ENCODE peak calls at places on chromosomes 6 and 20, in four cellular contexts. X is upper lobe of right lung, K is transverse colon, C is thyroid gland. V is an unnamed sample. For H3K4me1, the result is how much of the 10 kb centered on the place peaks cover.

GRCh38 chr6:117870477-117871243 is 36.4 kb upstream of the SLC35F1 start:
- DNase-seq in K (no peak), X (no peak), C (no peak), V (no peak)

GRCh38 chr6:142254513-142254912 is 47.3 kb upstream of the ADGRG6 start:
- DNase-seq in X (no peak), K (no peak), C (no peak), V (no peak)

GRCh38 chr6:18533793-18534192 is 146.6 kb downstream of the RNF144B start:
- DNase-seq in X (no peak), C (peak), K (no peak), V (no peak)

GRCh38 chr20:17859616-17860232 is 108.9 kb downstream of the SNX5 start:
- DNase-seq in K (no peak), X (peak), C (peak), V (no peak)

GRCh38 chr6:14763616-14764015 is 482.3 kb upstream of the JARID2 start:
- DNase-seq in K (no peak), C (no peak), X (no peak), V (no peak)

GRCh38 chr6:89582669-89583325 is 55.8 kb downstream of the LYRM2 start:
- DNase-seq in K (no peak), C (no peak), X (no peak), V (no peak)

GRCh38 chr6:139751179-139751578 is 376.7 kb upstream of the CITED2 start:
- DNase-seq in K (no peak), C (no peak), X (no peak), V (no peak)

GRCh38 chr6:162845972-162846371 is 118.2 kb downstream of the PACRG start:
- DNase-seq in C (no peak), X (no peak), K (no peak), V (no peak)

GRCh38 chr6:151113641-151114040 is 126.1 kb upstream of the AKAP12 start:
- DNase-seq in K (no peak), C (no peak), X (no peak), V (no peak)

GRCh38 chr6:106516629-106517028 is 112.7 kb downstream of the RTN4IP1 start:
- DNase-seq in X (no peak), C (no peak), K (no peak), V (no peak)

GRCh38 chr6:89501239-89501638 is 68.3 kb downstream of the ANKRD6 start:
- DNase-seq in X (no peak), K (no peak), C (no peak), V (no peak)

GRCh38 chr6:133888931-133889556 is at the start of gene TCF21:
- DNase-seq in X (no peak), C (no peak), K (peak), V (no peak)

GRCh38 chr20:10922941-10923340 is 249.1 kb upstream of the JAG1 start:
- DNase-seq in C (no peak), K (no peak), X (no peak), V (no peak)

GRCh38 chr20:61850926-61851900 is 214.5 kb downstream of the TAF4 start:
- DNase-seq in K (no peak), X (no peak), C (no peak), V (no peak)

GRCh38 chr6:119273287-119273686 is 76.3 kb downstream of the MAN1A1 start:
- DNase-seq in C (no peak), X (no peak), K (no peak), V (no peak)

GRCh38 chr20:36303831-36304230 is 2.3 kb upstream of the DLGAP4 start:
- DNase-seq in K (no peak), X (no peak), C (no peak), V (no peak)

GRCh38 chr20:62030834-62031434 is 34.7 kb downstream of the TAF4 start:
- DNase-seq in X (no peak), K (no peak), C (no peak), V (no peak)

GRCh38 chr20:55390791-55391190 is 614.5 kb downstream of the CBLN4 start:
- DNase-seq in X (no peak), C (no peak), K (no peak), V (no peak)

GRCh38 chr20:61942526-61942925 is 123.2 kb downstream of the TAF4 start:
- DNase-seq in C (no peak), X (peak), K (no peak), V (no peak)

GRCh38 chr6:105363100-105363754 is 39.7 kb downstream of the PREP start:
- DNase-seq in X (no peak), K (no peak), C (no peak), V (no peak)

GRCh38 chr20:59777321-59777705 is 156.1 kb downstream of the SYCP2 start:
- DNase-seq in C (no peak), X (no peak), K (peak), V (no peak)

GRCh38 chr20:57671662-57672061 is 38.2 kb downstream of the PMEPA1 start:
- DNase-seq in X (no peak), K (no peak), C (no peak), V (no peak)

GRCh38 chr20:24998631-24999445 is 6.3 kb upstream of the APMAP start:
- DNase-seq in X (no peak), C (no peak), K (peak), V (no peak)

GRCh38 chr6:129704708-129705107 is 5.3 kb downstream of the ARHGAP18 start:
- DNase-seq in C (no peak), K (no peak), X (no peak), V (no peak)
- TF ChIP-seq CTCF in C (no peak), K (no peak), X (no peak), V (no peak)

DNA sequence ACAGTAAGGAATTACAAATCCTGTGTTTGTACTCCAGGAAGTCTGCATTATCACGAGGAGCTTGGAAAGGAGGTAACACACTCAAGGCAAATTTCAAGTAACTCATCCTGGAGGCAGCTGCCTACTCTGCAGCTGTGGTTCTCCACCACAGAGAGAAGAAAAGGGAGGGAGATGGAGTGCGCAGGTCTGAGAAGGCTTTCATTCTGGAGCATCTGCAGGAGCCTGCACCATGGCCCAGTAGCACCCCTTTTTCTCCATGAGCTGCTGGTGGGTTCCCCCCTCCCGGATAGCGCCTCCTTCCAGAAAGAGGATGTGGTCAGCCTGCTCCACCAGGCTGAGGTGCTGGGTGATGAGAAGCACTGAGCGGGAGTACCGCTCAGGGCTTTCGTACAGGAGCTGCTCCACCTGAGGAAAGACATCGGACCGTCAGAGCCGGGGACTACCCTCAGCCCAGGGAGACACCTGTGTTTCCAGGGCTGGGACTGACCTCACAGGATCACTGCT is 1.6 kb upstream of the PSMB8 start:
- DNase-seq in K (peak), C (no peak), X (no peak), V (no peak)
- H3K4me1 ChIP-seq in K (under half), C (under half), X (under half), V (under half)

DNA sequence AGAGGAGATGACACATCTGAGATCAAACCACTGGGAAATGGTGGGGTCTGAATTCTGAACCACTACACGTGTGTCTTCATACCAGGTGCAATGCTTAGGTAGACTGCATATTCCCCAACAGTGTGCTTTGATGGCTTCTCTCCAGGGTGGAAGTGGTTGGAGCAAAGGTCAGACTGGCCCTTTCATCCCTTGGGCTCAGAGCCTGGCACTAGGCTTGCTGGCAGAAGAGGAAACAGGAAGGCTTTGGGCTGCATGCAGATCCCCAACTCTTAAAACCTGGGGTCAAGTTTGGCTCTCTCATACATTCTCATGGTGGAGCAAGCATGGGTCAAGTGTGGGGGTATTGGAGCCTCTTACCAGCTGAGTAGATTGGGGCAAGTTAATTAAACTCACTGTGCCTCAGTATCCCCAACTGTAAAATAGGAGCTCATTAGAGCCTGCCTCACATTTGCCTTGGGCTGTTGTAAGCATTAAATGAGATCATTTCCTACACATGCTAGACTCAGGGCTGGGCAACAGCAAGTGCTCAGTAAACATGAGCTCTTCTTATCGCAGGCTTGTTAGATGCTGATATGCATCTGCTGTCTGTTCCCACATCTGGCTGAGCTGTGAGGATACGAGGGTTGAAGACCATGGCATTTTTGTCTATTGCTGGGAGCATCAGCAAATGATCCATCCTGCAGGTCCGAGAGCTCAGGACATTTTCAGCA is 51.6 kb upstream of the FAM83D start:
- DNase-seq in K (peak), X (no peak), C (no peak), V (no peak)
- H3K4me3 ChIP-seq in K (no peak), X (no peak), C (no peak), V (no peak)

GRCh38 chr6:169968541-169969270 is 217.3 kb downstream of the ERMARD start:
- DNase-seq in K (no peak), C (no peak), X (no peak), V (no peak)
- TF ChIP-seq CTCF in K (no peak), C (no peak), X (no peak), V (no peak)

GRCh38 chr20:45358282-45359068 is 4.5 kb upstream of the SYS1 start:
- DNase-seq in X (peak), C (peak), K (peak), V (peak)

GRCh38 chr20:45355209-45355608 is 7.0 kb upstream of the SDC4 start:
- DNase-seq in X (no peak), K (no peak), C (no peak), V (no peak)

GRCh38 chr20:45354423-45355208 is 6.4 kb upstream of the SDC4 start:
- DNase-seq in C (no peak), K (no peak), X (no peak), V (no peak)

GRCh38 chr20:45353746-45354145 is 5.5 kb upstream of the SDC4 start:
- DNase-seq in X (no peak), C (no peak), K (no peak), V (no peak)

DNA sequence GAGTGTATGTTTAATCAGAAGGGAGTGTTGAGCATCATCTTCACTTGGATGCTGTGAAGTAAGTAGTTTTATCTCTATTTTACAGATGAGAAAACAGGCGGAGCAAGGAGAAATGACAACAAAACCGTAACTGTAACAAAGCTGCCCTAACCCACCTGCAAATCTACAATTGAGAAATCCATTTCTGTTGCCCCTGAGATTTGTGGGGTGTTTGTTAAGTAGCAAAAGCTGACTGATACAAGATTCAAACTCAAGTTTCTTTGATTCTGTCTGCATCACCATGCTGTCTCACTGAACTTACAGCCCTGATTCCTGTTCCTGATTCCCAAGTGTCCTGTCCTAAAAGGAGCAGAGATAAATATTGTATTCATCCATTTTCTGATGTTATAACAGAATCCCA is 7.3 kb upstream of the SYS1 start:
- DNase-seq in K (no peak), C (no peak), X (no peak), V (no peak)
- H3K4me1 ChIP-seq in K (under half), C (under half), X (under half), V (under half)

GRCh38 chr6:1584996-1585668 is 24.6 kb upstream of the FOXC1 start:
- DNase-seq in C (no peak), K (no peak), X (no peak), V (no peak)

GRCh38 chr6:1586861-1587450 is 22.8 kb upstream of the FOXC1 start:
- DNase-seq in X (no peak), C (no peak), K (no peak), V (no peak)

GRCh38 chr6:1585669-1586049 is 24.1 kb upstream of the FOXC1 start:
- DNase-seq in K (no peak), C (no peak), X (no peak), V (no peak)

GRCh38 chr6:1587546-1587945 is 22.2 kb upstream of the FOXC1 start:
- DNase-seq in C (no peak), X (no peak), K (no peak), V (no peak)

GRCh38 chr6:1586256-1586655 is 23.5 kb upstream of the FOXC1 start:
- DNase-seq in K (no peak), C (no peak), X (no peak), V (no peak)
- H3K4me3 ChIP-seq in K (no peak), C (no peak), X (no peak), V (no peak)

V was measured in prostate gland.